ENCODE peak calls at places on chromosomes 16 and 17, in four cellular contexts. One of them, this sample, is unnamed. For H3K36me3, the result is how much of the 10 kb centered on the place peaks cover.

GRCh38 chr17:74532115-74532514 is 840 bp upstream of the CD300LB start:
- DNase-seq in fibroblast of lung: no peak
- DNase-seq in H7: peak
- DNase-seq in Caco-2: no peak
- DNase-seq in this sample: peak

GRCh38 chr16:84785843-84786538 is 33.8 kb upstream of the CRISPLD2 start:
- DNase-seq in fibroblast of lung: peak
- DNase-seq in H7: no peak
- DNase-seq in Caco-2: no peak
- DNase-seq in this sample: no peak

GRCh38 chr17:61053469-61053868 is 346.2 kb upstream of the TBX2 start:
- DNase-seq in fibroblast of lung: no peak
- DNase-seq in H7: no peak
- DNase-seq in Caco-2: no peak
- DNase-seq in this sample: no peak

GRCh38 chr17:10114931-10115535 is 83.4 kb downstream of the GAS7 start:
- DNase-seq in fibroblast of lung: peak
- DNase-seq in H7: peak
- DNase-seq in Caco-2: no peak
- DNase-seq in this sample: peak

GRCh38 chr16:77223184-77223583 is 24.0 kb downstream of the SYCE1L start:
- DNase-seq in fibroblast of lung: no peak
- DNase-seq in H7: peak
- DNase-seq in Caco-2: peak
- DNase-seq in this sample: peak

GRCh38 chr16:14309001-14309886 is 238.1 kb downstream of the MRTFB start:
- DNase-seq in fibroblast of lung: peak
- DNase-seq in H7: peak
- DNase-seq in Caco-2: peak
- DNase-seq in this sample: no peak

GRCh38 chr17:1076982-1077302 is 80.0 kb downstream of the TIMM22 start:
- DNase-seq in fibroblast of lung: no peak
- DNase-seq in H7: no peak
- DNase-seq in Caco-2: no peak
- DNase-seq in this sample: no peak

GRCh38 chr17:69733171-69734014 is 318.9 kb downstream of the MAP2K6 start:
- DNase-seq in fibroblast of lung: peak
- DNase-seq in H7: no peak
- DNase-seq in Caco-2: no peak
- DNase-seq in this sample: no peak

GRCh38 chr17:57782051-57782490 is 37.0 kb upstream of the CCDC182 start:
- DNase-seq in fibroblast of lung: no peak
- DNase-seq in H7: peak
- DNase-seq in Caco-2: no peak
- DNase-seq in this sample: no peak

GRCh38 chr17:72699566-72699965 is 392.9 kb downstream of the SLC39A11 start:
- DNase-seq in fibroblast of lung: no peak
- DNase-seq in H7: no peak
- DNase-seq in Caco-2: no peak
- DNase-seq in this sample: peak

GRCh38 chr17:18004345-18004744 is 31.7 kb downstream of the DRC3 start:
- DNase-seq in fibroblast of lung: no peak
- DNase-seq in H7: no peak
- DNase-seq in Caco-2: no peak
- DNase-seq in this sample: no peak

GRCh38 chr17:6599364-6599763 is 41.1 kb downstream of the KIAA0753 start:
- DNase-seq in fibroblast of lung: peak
- DNase-seq in H7: no peak
- DNase-seq in Caco-2: no peak
- DNase-seq in this sample: no peak

GRCh38 chr17:58184308-58184985 is 8.1 kb upstream of the EPX start:
- DNase-seq in fibroblast of lung: peak
- DNase-seq in H7: peak
- DNase-seq in Caco-2: no peak
- DNase-seq in this sample: no peak

GRCh38 chr17:17874478-17874877 is 37.7 kb upstream of the SREBF1 start:
- DNase-seq in fibroblast of lung: peak
- DNase-seq in H7: no peak
- DNase-seq in Caco-2: no peak
- DNase-seq in this sample: no peak

GRCh38 chr17:29653995-29654714 is 31.4 kb upstream of the CORO6 start:
- DNase-seq in fibroblast of lung: peak
- DNase-seq in H7: no peak
- DNase-seq in Caco-2: no peak
- DNase-seq in this sample: no peak

GRCh38 chr17:19242323-19242722 is 5.2 kb downstream of the EPN2 start:
- DNase-seq in fibroblast of lung: no peak
- DNase-seq in H7: no peak
- DNase-seq in Caco-2: peak
- DNase-seq in this sample: no peak

GRCh38 chr16:87075319-87075860 is 241.8 kb downstream of the C16orf95 start:
- DNase-seq in fibroblast of lung: no peak
- DNase-seq in H7: no peak
- DNase-seq in Caco-2: no peak
- DNase-seq in this sample: no peak

GRCh38 chr17:53353919-53354351 is 468.8 kb upstream of the KIF2B start:
- DNase-seq in fibroblast of lung: peak
- DNase-seq in H7: peak
- DNase-seq in Caco-2: no peak
- DNase-seq in this sample: no peak

GRCh38 chr17:78128616-78129384 is at the start of gene TMC6:
- DNase-seq in fibroblast of lung: no peak
- DNase-seq in H7: peak
- DNase-seq in Caco-2: peak
- DNase-seq in this sample: no peak

GRCh38 chr17:80917716-80918560 is 73.7 kb upstream of the CHMP6 start:
- DNase-seq in fibroblast of lung: no peak
- DNase-seq in H7: no peak
- DNase-seq in Caco-2: no peak
- DNase-seq in this sample: no peak

GRCh38 chr16:70152578-70153302 is 20.8 kb upstream of the CLEC18C start:
- DNase-seq in fibroblast of lung: no peak
- DNase-seq in H7: peak
- DNase-seq in Caco-2: peak
- DNase-seq in this sample: no peak

GRCh38 chr16:8798535-8799157 is 1.0 kb downstream of the PMM2 start:
- DNase-seq in fibroblast of lung: no peak
- DNase-seq in H7: no peak
- DNase-seq in Caco-2: no peak
- DNase-seq in this sample: no peak
- H3K36me3 ChIP-seq in fibroblast of lung: under half
- H3K36me3 ChIP-seq in H7: under half
- H3K36me3 ChIP-seq in Caco-2: under half
- H3K36me3 ChIP-seq in this sample: under half

DNA sequence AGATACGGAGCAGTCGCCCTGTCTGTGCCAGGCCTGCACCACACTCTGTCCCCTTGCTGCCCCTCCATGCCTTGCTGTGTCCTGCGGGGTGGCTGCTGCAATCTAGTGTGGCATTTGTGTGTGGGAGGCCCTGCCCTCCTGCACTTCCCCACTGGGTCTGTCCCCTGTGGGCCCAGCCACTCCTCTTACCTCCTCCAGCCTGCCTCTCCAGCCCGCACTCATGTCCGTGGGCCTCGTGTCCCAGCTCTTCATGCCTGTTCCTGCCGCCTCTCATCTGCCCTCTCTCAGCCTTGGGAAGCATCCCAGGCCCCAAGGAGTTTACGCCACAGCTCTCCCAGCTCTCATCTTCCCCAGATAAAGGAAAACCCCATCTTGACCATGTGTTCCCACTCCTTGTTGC is 26.6 kb downstream of the CRAMP1 start:
- DNase-seq in fibroblast of lung: no peak
- DNase-seq in H7: no peak
- DNase-seq in Caco-2: no peak
- DNase-seq in this sample: no peak
- H3K36me3 ChIP-seq in fibroblast of lung: under half
- H3K36me3 ChIP-seq in H7: under half
- H3K36me3 ChIP-seq in Caco-2: under half
- H3K36me3 ChIP-seq in this sample: under half

DNA sequence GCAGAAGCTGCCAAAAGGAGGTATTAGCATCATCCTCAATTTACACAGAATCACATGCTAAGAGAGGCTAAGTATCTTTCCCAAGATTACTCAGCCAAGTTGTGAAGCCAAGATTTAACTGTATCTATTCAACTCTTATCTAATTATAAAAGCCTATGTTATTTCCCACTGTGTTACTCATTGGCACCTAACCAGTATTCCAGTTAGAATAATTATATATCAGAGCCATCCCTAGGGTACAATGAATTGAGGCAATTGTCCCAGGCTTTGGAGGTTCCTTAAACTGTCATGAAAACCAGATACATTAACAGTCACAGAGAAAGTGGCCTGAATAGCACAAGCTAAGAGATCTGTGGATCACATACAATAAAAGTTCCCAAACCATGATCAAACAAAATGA is 10.9 kb upstream of the AMFR start:
- DNase-seq in fibroblast of lung: no peak
- DNase-seq in H7: no peak
- DNase-seq in Caco-2: no peak
- DNase-seq in this sample: no peak
- H3K36me3 ChIP-seq in fibroblast of lung: under half
- H3K36me3 ChIP-seq in H7: under half
- H3K36me3 ChIP-seq in Caco-2: under half
- H3K36me3 ChIP-seq in this sample: under half

GRCh38 chr16:23679986-23680336 is 1.3 kb downstream of the PLK1 start:
- DNase-seq in fibroblast of lung: no peak
- DNase-seq in H7: peak
- DNase-seq in Caco-2: no peak
- DNase-seq in this sample: no peak
- H3K36me3 ChIP-seq in fibroblast of lung: under half
- H3K36me3 ChIP-seq in H7: under half
- H3K36me3 ChIP-seq in Caco-2: under half
- H3K36me3 ChIP-seq in this sample: under half

DNA sequence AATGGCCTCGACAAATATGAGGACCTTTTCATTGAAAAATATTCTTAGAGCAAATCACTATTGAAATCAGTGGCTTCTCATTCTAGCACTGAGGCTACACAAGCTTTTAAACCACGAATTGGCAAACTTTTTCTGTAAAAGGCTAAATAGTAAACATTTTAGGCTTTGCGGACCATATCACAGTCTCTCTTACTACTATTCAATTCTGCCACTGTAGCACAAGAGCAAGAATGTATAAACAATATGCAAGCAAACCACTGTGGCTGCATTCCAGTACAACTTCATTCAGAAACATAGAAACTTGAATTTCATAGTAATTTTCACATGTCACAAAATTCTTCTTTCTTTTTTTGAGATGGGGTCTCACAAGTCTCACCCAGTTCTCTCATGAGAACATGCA is 49.1 kb downstream of the PHLPP2 start:
- DNase-seq in fibroblast of lung: peak
- DNase-seq in H7: no peak
- DNase-seq in Caco-2: no peak
- DNase-seq in this sample: no peak
- H3K36me3 ChIP-seq in fibroblast of lung: under half
- H3K36me3 ChIP-seq in H7: under half
- H3K36me3 ChIP-seq in Caco-2: under half
- H3K36me3 ChIP-seq in this sample: under half

This sample was measured in testis.